ENCODE peak calls at places on chromosomes 4 and X, in eight cellular contexts. O is stromal cell of bone marrow; V is NCI-H2029 treated with DMSO at 0.1 percent for 48 hours; F is GM13976; Q is HFF-Myc; X is activated CD4-positive, alpha-beta memory T cell treated with anti-CD3 and anti-CD28 coated beads, Interleukin-2, amount 10 ng/mL, durations not matched to agents 7 days and 5 days; D is fibroblast of lung; K is hippocampal formation. S is an unnamed sample.

GRCh38 chr4:168708108-168708507 is 211.3 kb downstream of the PALLD start:
- DNase-seq in Q (no peak), K (no peak), O (no peak), V (no peak), D (no peak), X (no peak), F (no peak), S (no peak)

GRCh38 chr4:96170198-96170597 is 330.3 kb downstream of the PDHA2 start:
- DNase-seq in O (no peak), Q (no peak), D (no peak), F (peak; percentile 9), X (no peak), V (peak; percentile 74), K (no peak), S (no peak)

GRCh38 chrX:23332101-23332887 is 2.4 kb upstream of the PTCHD1 start:
- DNase-seq in O (no peak), K (no peak), X (no peak), D (peak; percentile 0), V (no peak), F (peak; percentile 17), Q (no peak), S (no peak)

GRCh38 chrX:149512225-149512885 is 7.2 kb upstream of the IDS start:
- DNase-seq in K (peak; percentile 57), O (no peak), F (peak; percentile 32), Q (no peak), V (no peak), D (peak; percentile 40), X (peak; percentile 61), S (peak; percentile 34)

GRCh38 chr4:5524451-5524850 is 183.9 kb downstream of the EVC2 start:
- DNase-seq in K (no peak), D (no peak), O (no peak), Q (no peak), V (no peak), F (no peak), X (no peak), S (no peak)

GRCh38 chrX:123425904-123426303 is 241.8 kb downstream of the GRIA3 start:
- DNase-seq in F (no peak), K (no peak), Q (no peak), X (no peak), O (peak; percentile 54), V (no peak), D (peak; percentile 63), S (no peak)

GRCh38 chr4:95095352-95095974 is 337.7 kb downstream of the BMPR1B start:
- DNase-seq in K (peak; percentile 42), Q (no peak), O (peak; percentile 69), F (no peak), D (peak; percentile 66), V (no peak), X (no peak), S (no peak)

GRCh38 chr4:3433138-3433869 is 8.5 kb upstream of the HGFAC start:
- DNase-seq in K (no peak), F (no peak), X (no peak), Q (no peak), D (no peak), O (no peak), V (no peak), S (no peak)

GRCh38 chrX:69257504-69258127 is 92.4 kb upstream of the PJA1 start:
- DNase-seq in F (no peak), K (no peak), O (no peak), D (no peak), V (no peak), Q (no peak), X (no peak), S (no peak)

GRCh38 chrX:125205084-125205917 is 114.4 kb upstream of the TEX13C start:
- DNase-seq in Q (no peak), F (peak; percentile 30), O (peak; percentile 2), K (no peak), V (peak; percentile 31), X (peak; percentile 26), D (peak; percentile 0), S (no peak)

GRCh38 chrX:13339607-13340006 is 19.8 kb upstream of the ATXN3L start:
- DNase-seq in K (no peak), X (no peak), O (no peak), V (no peak), F (no peak), Q (no peak), D (no peak), S (no peak)

GRCh38 chrX:18617351-18617750 is 54.6 kb downstream of the RS1 start:
- DNase-seq in D (peak; percentile 61), Q (peak; percentile 10), X (no peak), V (no peak), O (peak; percentile 4), F (no peak), K (no peak), S (no peak)

GRCh38 chr4:169102011-169102410 is 92.0 kb upstream of the CBR4 start:
- DNase-seq in F (no peak), X (no peak), O (peak; percentile 55), V (no peak), Q (no peak), D (peak; percentile 40), K (no peak), S (no peak)

GRCh38 chr4:17310269-17310652 is 201.6 kb downstream of the QDPR start:
- DNase-seq in O (no peak), X (no peak), V (no peak), Q (peak; percentile 30), D (no peak), K (no peak), F (no peak), S (no peak)

GRCh38 chr4:41814565-41814964 is 66.0 kb upstream of the PHOX2B start:
- DNase-seq in V (no peak), Q (no peak), O (peak; percentile 3), K (no peak), X (no peak), D (peak; percentile 27), F (no peak), S (no peak)

GRCh38 chr4:174669278-174669677 is 147.0 kb upstream of the HPGD start:
- DNase-seq in D (peak; percentile 80), V (no peak), X (no peak), O (peak; percentile 77), K (no peak), Q (peak; percentile 5), F (no peak), S (no peak)

GRCh38 chrX:13265549-13266132 is 54.2 kb downstream of the ATXN3L start:
- DNase-seq in Q (no peak), O (no peak), X (no peak), F (no peak), D (no peak), V (no peak), K (no peak), S (no peak)

GRCh38 chr4:139295317-139296299 is 5.7 kb upstream of the NAA15 start:
- DNase-seq in X (peak; percentile 96), D (peak; percentile 93), O (peak; percentile 83), V (peak; percentile 58), K (peak; percentile 94), Q (peak; percentile 72), F (peak; percentile 91), S (peak; percentile 96)

GRCh38 chr4:155543126-155543765 is 123.4 kb upstream of the GUCY1A1 start:
- DNase-seq in K (no peak), Q (peak; percentile 39), V (no peak), D (peak; percentile 57), O (no peak), X (no peak), F (peak; percentile 34), S (no peak)

GRCh38 chrX:149638860-149639259 is 7.3 kb upstream of the TMEM185A start:
- DNase-seq in F (no peak), Q (no peak), X (no peak), V (no peak), D (no peak), O (no peak), K (no peak), S (no peak)

GRCh38 chrX:129825746-129826505 is 17.8 kb downstream of the ZDHHC9 start:
- DNase-seq in Q (no peak), X (peak; percentile 19), V (no peak), F (no peak), O (no peak), D (no peak), K (no peak), S (no peak)

GRCh38 chr4:98260047-98260578 is 1.1 kb upstream of the RAP1GDS1 start:
- DNase-seq in K (peak; percentile 40), O (peak; percentile 6), X (no peak), D (no peak), F (no peak), Q (no peak), V (peak; percentile 4), S (peak; percentile 21)

GRCh38 chrX:81261576-81261975 is 59.7 kb downstream of the SH3BGRL start:
- DNase-seq in F (no peak), O (no peak), K (no peak), D (peak; percentile 3), V (no peak), Q (no peak), X (no peak), S (no peak)

S was measured in activated T-helper 1 cell treated with anti-CD3 and anti-CD28 coated beads, Interleukin-2, amount 50 U/mL, for 16 hours.